ENCODE peak calls at places on chromosomes 7 and 10, in seven cellular contexts. X, F, Z, M, G, W and H are unnamed samples.
A peak's percentile ranks its signal among the peaks of the same experiment; 100 is the strongest.

GRCh38 chr10:8365935-8366911 is 311.7 kb downstream of the GATA3 start:
- DNase-seq in M (no peak), F (peak; percentile 4), Z (peak; percentile 96), G (no peak), X (peak; percentile 25), W (peak; percentile 15), H (no peak)

GRCh38 chr7:132169730-132170129 is 406.5 kb downstream of the PLXNA4 start:
- DNase-seq in F (peak; percentile 68), W (no peak), G (no peak), Z (no peak), X (no peak), M (no peak), H (no peak)

GRCh38 chr7:96310106-96310505 is 11.8 kb downstream of the SLC25A13 start:
- DNase-seq in F (no peak), Z (peak; percentile 78), G (peak; percentile 71), X (peak; percentile 51), M (no peak), W (peak; percentile 12), H (peak; percentile 59)

GRCh38 chr10:101215397-101216206 is 13.7 kb downstream of the LBX1 start:
- DNase-seq in W (no peak), M (no peak), G (no peak), Z (no peak), X (no peak), F (no peak), H (no peak)

GRCh38 chr7:54541941-54542618 is at the start of gene VSTM2A:
- DNase-seq in F (peak; percentile 79), Z (peak; percentile 2), G (no peak), W (peak; percentile 28), X (no peak), M (peak; percentile 72), H (peak; percentile 70)

GRCh38 chr10:107163904-107164861 is at the start of gene SORCS1:
- DNase-seq in G (no peak), M (peak; percentile 68), X (no peak), F (peak; percentile 87), Z (no peak), W (peak; percentile 45), H (no peak)

GRCh38 chr10:91800756-91801155 is 2.5 kb downstream of the TNKS2 start:
- DNase-seq in G (no peak), M (no peak), Z (no peak), W (no peak), F (no peak), X (no peak), H (no peak)

GRCh38 chr10:4678023-4678950 is 147.7 kb upstream of the AKR1E2 start:
- DNase-seq in Z (peak; percentile 88), F (no peak), W (peak; percentile 87), M (no peak), G (peak; percentile 94), X (peak; percentile 91), H (no peak)

GRCh38 chr7:100048680-100049079 is 894 bp upstream of the ZSCAN21 start:
- DNase-seq in W (no peak), M (no peak), X (no peak), Z (no peak), F (no peak), G (no peak), H (no peak)
- H3K4me3 ChIP-seq in W (no peak overlapping the region), M (no peak overlapping the region), X (no peak overlapping the region), Z (peak overlapping the region; percentile 95), F (no peak overlapping the region), G (no peak overlapping the region), H (no peak overlapping the region)

GRCh38 chr10:120012566-120012965 is 120.0 kb downstream of the SEC23IP start:
- DNase-seq in G (no peak), F (no peak), X (no peak), W (no peak), Z (no peak), M (no peak), H (no peak)
- H3K4me3 ChIP-seq in G (no peak overlapping the region), F (no peak overlapping the region), X (no peak overlapping the region), W (no peak overlapping the region), Z (no peak overlapping the region), M (no peak overlapping the region), H (no peak overlapping the region)

DNA sequence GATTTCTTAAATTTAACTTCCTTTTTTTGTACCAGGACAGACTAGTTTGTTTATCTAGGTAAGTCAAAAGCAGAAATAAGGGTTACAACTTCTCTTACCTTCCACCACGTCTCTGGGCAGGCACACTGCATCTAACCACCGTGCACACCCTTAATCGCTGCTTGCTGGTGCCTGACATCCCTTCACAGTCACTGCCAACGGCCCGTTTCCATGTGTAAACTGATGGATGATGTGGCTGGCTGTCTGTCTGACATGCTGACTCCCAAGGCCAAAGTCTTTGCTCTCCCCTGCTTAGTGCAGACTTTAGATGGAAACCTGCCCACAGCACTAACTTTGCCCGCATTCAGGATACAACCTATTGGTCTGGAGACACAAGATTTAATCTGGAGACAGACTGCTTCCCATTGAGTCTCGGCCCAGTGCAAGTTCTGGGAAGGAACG is 1.1 kb downstream of the TMEM273 start:
- DNase-seq in G (no peak), Z (no peak), X (no peak), F (no peak), M (no peak), W (no peak), H (no peak)
- H3K4me3 ChIP-seq in G (no peak overlapping the region), Z (no peak overlapping the region), X (no peak overlapping the region), F (no peak overlapping the region), M (no peak overlapping the region), W (no peak overlapping the region), H (no peak overlapping the region)

DNA sequence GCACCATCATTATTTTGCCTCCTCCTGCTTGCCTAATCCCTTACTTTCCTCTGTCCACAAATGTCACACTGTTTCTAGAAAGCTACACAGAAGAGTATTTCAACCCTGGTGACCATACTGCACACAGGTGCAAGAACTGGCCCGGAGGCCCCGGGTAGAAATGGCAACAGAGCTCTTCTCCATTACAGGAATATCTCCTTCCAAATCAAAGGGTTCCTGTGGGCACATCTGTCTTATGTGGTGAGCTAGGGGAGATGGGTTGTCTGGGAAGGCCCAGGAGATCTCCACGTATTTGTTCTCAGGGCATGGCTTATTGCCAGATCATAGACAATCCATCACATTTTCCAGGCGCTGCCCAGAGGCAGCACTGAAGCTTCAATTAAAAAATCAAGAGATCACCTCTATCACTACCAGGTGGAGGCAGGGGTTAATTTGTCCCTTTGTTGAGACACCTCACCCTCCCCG is 5.3 kb upstream of the HOXA11 start:
- DNase-seq in Z (no peak), W (no peak), F (no peak), G (no peak), M (no peak), X (no peak), H (no peak)
- H3K4me3 ChIP-seq in Z (no peak overlapping the region), W (no peak overlapping the region), F (no peak overlapping the region), G (no peak overlapping the region), M (no peak overlapping the region), X (no peak overlapping the region), H (no peak overlapping the region)